ENCODE peak calls at places on chromosomes 12 and 14, in six cellular contexts. U is prostate gland; R is dorsolateral prefrontal cortex; K is right atrium auricular region; L is GM23248; G is CD8-positive, alpha-beta T cell. V is an unnamed sample.

GRCh38 chr12:4417471-4417870 is 28.1 kb downstream of the FGF6 start:
- DNase-seq in U (no peak), R (peak; percentile 17), K (no peak), L (no peak), G (no peak), V (no peak)

GRCh38 chr12:19657401-19657800 is 218.1 kb downstream of the AEBP2 start:
- DNase-seq in U (no peak), R (no peak), K (no peak), L (peak; percentile 13), G (no peak), V (no peak)

GRCh38 chr14:46018846-46019420 is 632.6 kb downstream of the RPL10L start:
- DNase-seq in U (no peak), R (no peak), K (no peak), L (no peak), G (no peak), V (no peak)

GRCh38 chr12:99121476-99121965 is 476.4 kb downstream of the APAF1 start:
- DNase-seq in U (no peak), R (no peak), K (no peak), L (no peak), G (no peak), V (no peak)

GRCh38 chr14:56100556-56100955 is 17.7 kb upstream of the PELI2 start:
- DNase-seq in U (no peak), R (no peak), K (no peak), L (peak; percentile 56), G (no peak), V (no peak)

GRCh38 chr12:16881986-16882385 is 276.0 kb upstream of the LMO3 start:
- DNase-seq in U (no peak), R (no peak), K (no peak), L (no peak), G (no peak), V (no peak)

GRCh38 chr12:5171701-5172100 is 128.0 kb downstream of the KCNA5 start:
- DNase-seq in U (peak; percentile 34), R (no peak), K (no peak), L (peak; percentile 67), G (no peak), V (peak; percentile 64)

GRCh38 chr12:108356902-108357806 is 18.0 kb upstream of the CMKLR1 start:
- DNase-seq in U (no peak), R (no peak), K (no peak), L (no peak), G (no peak), V (no peak)

GRCh38 chr12:121849211-121849610 is 9.4 kb downstream of the HPD start:
- DNase-seq in U (no peak), R (no peak), K (no peak), L (no peak), G (no peak), V (no peak)

GRCh38 chr12:124397807-124398577 is 103.1 kb downstream of the RFLNA start:
- DNase-seq in U (peak; percentile 51), R (no peak), K (no peak), L (peak; percentile 57), G (no peak), V (peak; percentile 67)

GRCh38 chr12:131795688-131796410 is 32.3 kb upstream of the MMP17 start:
- DNase-seq in U (peak; percentile 42), R (no peak), K (no peak), L (no peak), G (no peak), V (no peak)

GRCh38 chr14:39873793-39874192 is 441.6 kb upstream of the FBXO33 start:
- DNase-seq in U (no peak), R (no peak), K (no peak), L (no peak), G (no peak), V (no peak)

GRCh38 chr12:1879633-1880032 is 38.8 kb downstream of the CACNA2D4 start:
- DNase-seq in U (no peak), R (no peak), K (peak; percentile 23), L (no peak), G (no peak), V (no peak)

GRCh38 chr14:77741438-77741837 is 19.5 kb downstream of the SNW1 start:
- DNase-seq in U (no peak), R (no peak), K (no peak), L (no peak), G (no peak), V (no peak)

GRCh38 chr12:94730846-94731245 is 80.5 kb upstream of the TMCC3 start:
- DNase-seq in U (no peak), R (no peak), K (no peak), L (no peak), G (no peak), V (no peak)

GRCh38 chr14:95183082-95183481 is 25.8 kb upstream of the DICER1 start:
- DNase-seq in U (no peak), R (no peak), K (no peak), L (no peak), G (no peak), V (no peak)

GRCh38 chr14:90336985-90337384 is 5.2 kb upstream of the NRDE2 start:
- DNase-seq in U (no peak), R (no peak), K (no peak), L (no peak), G (no peak), V (no peak)

GRCh38 chr14:52240623-52241022 is 26.9 kb upstream of the PTGDR start:
- DNase-seq in U (no peak), R (no peak), K (no peak), L (no peak), G (no peak), V (no peak)

GRCh38 chr12:78406213-78406612 is 458.4 kb upstream of the SYT1 start:
- DNase-seq in U (no peak), R (no peak), K (no peak), L (no peak), G (no peak), V (no peak)

GRCh38 chr12:93894391-93895095 is 217.4 kb downstream of the CRADD start:
- DNase-seq in U (peak; percentile 84), R (peak; percentile 78), K (peak; percentile 88), L (peak; percentile 85), G (no peak), V (peak; percentile 32)

GRCh38 chr12:19095869-19096480 is 33.6 kb upstream of the PLEKHA5 start:
- DNase-seq in U (no peak), R (no peak), K (no peak), L (peak; percentile 75), G (no peak), V (peak; percentile 86)

GRCh38 chr14:35121026-35121886 is 534 bp downstream of the PPP2R3C start:
- DNase-seq in U (no peak), R (no peak), K (no peak), L (peak; percentile 51), G (no peak), V (no peak)

GRCh38 chr14:92903359-92903758 is 19.6 kb upstream of the CHGA start:
- DNase-seq in U (no peak), R (no peak), K (no peak), L (no peak), G (no peak), V (no peak)
- H3K4me3 ChIP-seq in U (no peak overlapping the region), R (no peak overlapping the region), K (no peak overlapping the region), L (no peak overlapping the region), G (no peak overlapping the region), V (no peak overlapping the region)

GRCh38 chr12:113244015-113244983 is 23.0 kb downstream of the TPCN1 start:
- DNase-seq in U (peak; percentile 86), R (peak; percentile 80), K (no peak), L (no peak), G (no peak), V (peak; percentile 66)

GRCh38 chr12:113242018-113242418 is 20.8 kb downstream of the TPCN1 start:
- DNase-seq in U (peak; percentile 72), R (no peak), K (no peak), L (peak; percentile 82), G (no peak), V (no peak)

GRCh38 chr12:113241191-113242017 is 20.1 kb downstream of the TPCN1 start:
- DNase-seq in U (peak; percentile 70), R (no peak), K (no peak), L (peak; percentile 94), G (no peak), V (peak; percentile 91)

GRCh38 chr12:113240395-113240794 is 19.1 kb downstream of the TPCN1 start:
- DNase-seq in U (no peak), R (no peak), K (no peak), L (no peak), G (no peak), V (no peak)

DNA sequence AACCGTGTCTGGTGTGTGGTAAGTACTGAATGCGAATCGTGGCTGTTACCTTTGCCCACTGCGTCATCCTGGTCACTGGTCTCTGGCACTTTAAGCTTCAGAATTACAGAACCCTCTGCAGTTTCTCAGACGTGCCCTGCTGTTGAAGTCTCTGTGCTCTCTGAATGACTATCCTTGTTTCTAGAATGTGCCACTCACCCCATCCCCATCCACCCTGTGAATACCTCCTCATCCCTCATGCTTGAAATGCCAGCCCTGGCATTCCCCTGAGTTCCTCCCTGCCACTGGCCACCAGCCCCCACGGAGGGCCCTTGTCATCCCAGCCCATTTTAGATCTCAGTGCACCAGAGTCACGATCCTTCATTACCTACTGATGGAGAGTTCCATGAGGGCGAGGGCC is 21.3 kb downstream of the TPCN1 start:
- DNase-seq in U (no peak), R (no peak), K (no peak), L (no peak), G (no peak), V (no peak)
- H3K27ac ChIP-seq in U (peak overlapping the region; percentile 91), R (no peak overlapping the region), K (peak overlapping the region; percentile 62), L (peak overlapping the region; percentile 91), G (no peak overlapping the region), V (peak overlapping the region; percentile 94)

DNA sequence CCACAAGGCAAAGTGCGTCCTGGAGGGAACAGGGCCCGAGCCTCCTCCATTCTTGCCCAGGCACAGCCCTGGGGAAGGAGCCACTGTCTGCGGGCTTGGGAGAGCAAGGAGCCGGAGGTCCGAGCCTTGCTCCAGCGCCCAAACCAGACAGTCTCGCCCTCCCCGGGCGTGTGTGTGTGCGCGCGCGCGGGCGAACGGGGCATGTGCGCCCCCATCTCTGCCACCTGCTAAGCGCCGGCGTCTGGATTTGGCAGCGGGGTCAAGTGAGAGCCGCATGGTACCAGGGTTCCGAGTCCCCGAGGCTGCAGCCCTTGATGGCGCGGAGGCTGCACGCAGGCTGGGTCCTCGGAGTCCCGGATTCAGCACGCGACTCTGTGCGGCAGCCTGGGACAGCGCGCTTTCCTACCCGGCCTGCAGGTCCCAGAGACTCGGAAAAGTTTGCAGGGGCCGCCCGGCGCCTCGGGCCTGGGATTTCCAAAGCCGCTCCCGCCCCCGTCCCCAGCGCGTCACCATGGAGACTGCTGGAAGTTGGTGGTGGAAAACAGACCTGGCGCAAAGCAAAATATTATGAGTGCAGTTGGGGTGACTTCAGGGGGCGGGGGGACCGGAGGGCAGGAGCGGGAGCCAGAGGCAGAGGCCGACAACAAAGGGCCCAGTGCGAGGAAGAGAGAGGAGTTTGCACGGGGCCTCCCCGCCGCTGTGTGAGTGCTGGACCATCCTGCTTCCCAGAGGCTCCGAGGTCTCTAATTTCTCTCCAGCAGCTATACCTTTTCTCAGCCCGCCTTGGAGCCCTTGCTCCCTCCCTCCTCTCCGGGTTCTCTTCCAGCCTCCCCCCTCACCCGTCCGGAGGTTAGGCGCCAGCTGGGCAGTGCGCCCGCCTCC is 4.2 kb downstream of the RFX4 start:
- DNase-seq in U (no peak), R (no peak), K (no peak), L (no peak), G (no peak), V (no peak)
- H3K27me3 ChIP-seq in U (peaks cover 53% of the 10 kb centered on the region), R (peaks cover 28% of the 10 kb centered on the region), K (peaks cover 44% of the 10 kb centered on the region), L (peaks cover 89% of the 10 kb centered on the region), G (peaks cover 26% of the 10 kb centered on the region), V (peaks cover 22% of the 10 kb centered on the region)

DNA sequence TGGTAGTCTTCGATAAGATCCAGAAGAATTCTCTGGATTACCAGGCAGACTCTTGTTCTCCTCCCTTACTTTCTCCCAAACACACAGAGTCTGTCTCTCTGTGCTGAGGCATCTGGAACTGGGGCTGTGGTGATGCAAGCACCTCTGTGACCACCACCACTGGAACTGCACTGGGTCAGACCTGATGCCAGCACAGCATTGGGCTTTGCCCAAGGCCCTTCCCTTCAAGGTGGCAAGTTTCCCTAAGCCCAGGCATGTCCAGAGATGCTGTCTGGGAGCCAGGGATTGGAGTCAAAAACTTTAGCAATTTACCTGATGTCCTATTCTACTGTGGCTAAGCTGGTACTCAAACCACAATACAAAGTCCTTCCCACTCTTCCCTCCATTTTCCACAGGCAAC is 14.6 kb upstream of the TMPRSS12 start:
- DNase-seq in U (peak; percentile 41), R (no peak), K (no peak), L (no peak), G (no peak), V (no peak)
- H3K4me3 ChIP-seq in U (no peak overlapping the region), R (no peak overlapping the region), K (no peak overlapping the region), L (no peak overlapping the region), G (no peak overlapping the region), V (no peak overlapping the region)